ENCODE peak calls at places on chromosomes 12 and 14, in seven cellular contexts. D is cerebellar cortex, A is SHP77, I is LoVo, Z is colonic mucosa, M is NCI-H510A, C is pancreas. X is an unnamed sample.

GRCh38 chr12:89400415-89400814 is 48.1 kb upstream of the DUSP6 start:
- DNase-seq in D (no peak), A (no peak), I (no peak), Z (no peak), M (no peak), C (no peak), X (peak)

GRCh38 chr12:130161261-130162231 is 718 bp upstream of the FZD10 start:
- DNase-seq in D (no peak), A (no peak), I (no peak), Z (peak), M (no peak), C (no peak), X (no peak)

GRCh38 chr12:105285378-105285777 is 45.1 kb upstream of the C12orf75 start:
- DNase-seq in D (no peak), A (no peak), I (no peak), Z (no peak), M (no peak), C (no peak), X (no peak)

GRCh38 chr12:131507881-131508280 is 203.0 kb upstream of the SFSWAP start:
- DNase-seq in D (no peak), A (no peak), I (no peak), Z (no peak), M (no peak), C (no peak), X (no peak)

GRCh38 chr12:56878010-56878339 is 56.2 kb downstream of the SDR9C7 start:
- DNase-seq in D (no peak), A (no peak), I (no peak), Z (no peak), M (no peak), C (no peak), X (no peak)

GRCh38 chr12:10220398-10221077 is 7.9 kb downstream of the GABARAPL1 start:
- DNase-seq in D (peak), A (no peak), I (no peak), Z (peak), M (no peak), C (peak), X (peak)

GRCh38 chr12:6507102-6507998 is 13.4 kb downstream of the NCAPD2 start:
- DNase-seq in D (no peak), A (no peak), I (peak), Z (no peak), M (no peak), C (no peak), X (peak)

GRCh38 chr12:68016136-68016535 is 26.9 kb downstream of the IFNG-AS1 start:
- DNase-seq in D (no peak), A (no peak), I (no peak), Z (no peak), M (no peak), C (no peak), X (no peak)

GRCh38 chr12:98909749-98910148 is 264.7 kb downstream of the APAF1 start:
- DNase-seq in D (peak), A (no peak), I (no peak), Z (no peak), M (no peak), C (no peak), X (no peak)

GRCh38 chr12:47361389-47362031 is 281.8 kb upstream of the AMIGO2 start:
- DNase-seq in D (peak), A (peak), I (peak), Z (peak), M (no peak), C (no peak), X (peak)

GRCh38 chr12:52627395-52628110 is 9.2 kb upstream of the KRT73 start:
- DNase-seq in D (no peak), A (no peak), I (no peak), Z (no peak), M (no peak), C (no peak), X (no peak)

GRCh38 chr14:48936352-48936751 is 649.8 kb downstream of the RPS29 start:
- DNase-seq in D (no peak), A (peak), I (no peak), Z (no peak), M (no peak), C (no peak), X (no peak)

GRCh38 chr12:92928431-92928961 is 599 bp downstream of the EEA1 start:
- DNase-seq in D (peak), A (no peak), I (peak), Z (peak), M (peak), C (no peak), X (peak)

GRCh38 chr14:24241829-24242443 is 487 bp downstream of the TINF2 start:
- DNase-seq in D (peak), A (peak), I (peak), Z (peak), M (peak), C (peak), X (peak)

GRCh38 chr12:25755681-25756260 is 202.7 kb upstream of the LMNTD1 start:
- DNase-seq in D (no peak), A (no peak), I (no peak), Z (no peak), M (no peak), C (no peak), X (peak)

GRCh38 chr12:64890873-64891468 is 66.5 kb downstream of the TBC1D30 start:
- DNase-seq in D (peak), A (peak), I (peak), Z (no peak), M (peak), C (no peak), X (peak)

GRCh38 chr14:52013984-52014600 is 24.7 kb downstream of the RTRAF start:
- DNase-seq in D (no peak), A (peak), I (no peak), Z (no peak), M (no peak), C (no peak), X (no peak)

GRCh38 chr12:77940011-77940423 is 109.3 kb downstream of the NAV3 start:
- DNase-seq in D (no peak), A (no peak), I (peak), Z (no peak), M (no peak), C (no peak), X (peak)

GRCh38 chr14:81565441-81566290 is 32.0 kb upstream of the SEL1L start:
- DNase-seq in D (peak), A (no peak), I (peak), Z (no peak), M (no peak), C (peak), X (no peak)

GRCh38 chr12:67042697-67043131 is 226.4 kb upstream of the CAND1 start:
- DNase-seq in D (peak), A (peak), I (peak), Z (no peak), M (peak), C (no peak), X (peak)

GRCh38 chr12:122947352-122947792 is 18.9 kb downstream of the ABCB9 start:
- DNase-seq in D (peak), A (no peak), I (no peak), Z (peak), M (no peak), C (no peak), X (no peak)

GRCh38 chr12:94386422-94386821 is 73.2 kb downstream of the CEP83 start:
- DNase-seq in D (no peak), A (no peak), I (no peak), Z (no peak), M (no peak), C (no peak), X (no peak)

GRCh38 chr12:1630827-1631591 is 2.0 kb downstream of the WNT5B start:
- DNase-seq in D (no peak), A (no peak), I (no peak), Z (no peak), M (no peak), C (no peak), X (no peak)

GRCh38 chr14:89533136-89533535 is 116.1 kb upstream of the FOXN3 start:
- DNase-seq in D (no peak), A (no peak), I (no peak), Z (no peak), M (no peak), C (no peak), X (no peak)

GRCh38 chr14:71692496-71692895 is 239.7 kb upstream of the RGS6 start:
- DNase-seq in D (no peak), A (no peak), I (no peak), Z (no peak), M (no peak), C (no peak), X (no peak)

GRCh38 chr12:70366581-70367267 is 634 bp downstream of the KCNMB4 start:
- DNase-seq in D (peak), A (peak), I (peak), Z (peak), M (peak), C (peak), X (peak)